ENCODE peak calls at places on chromosome 3, in six cellular contexts. One of them, this sample, is unnamed.
A peak's percentile ranks its signal among the peaks of the same experiment; 100 is the strongest.

GRCh38 chr3:33525232-33525631 is 85.0 kb upstream of the UBP1 start:
- DNase-seq in NCI-H510A treated with DMSO at 0.1 percent for 48 hours: no peak
- DNase-seq in T-helper 9 cell: no peak
- DNase-seq in activated T-helper 9 cell treated with anti-CD3 and anti-CD28 coated beads, Interleukin-2, amount 50 U/mL, for 16 hours: no peak
- DNase-seq in H54: no peak
- DNase-seq in NCI-H1930: no peak
- DNase-seq in this sample: no peak

GRCh38 chr3:160886421-160886820 is 130.4 kb downstream of the PPM1L start:
- DNase-seq in NCI-H510A treated with DMSO at 0.1 percent for 48 hours: no peak
- DNase-seq in T-helper 9 cell: no peak
- DNase-seq in activated T-helper 9 cell treated with anti-CD3 and anti-CD28 coated beads, Interleukin-2, amount 50 U/mL, for 16 hours: no peak
- DNase-seq in H54: no peak
- DNase-seq in NCI-H1930: no peak
- DNase-seq in this sample: no peak

GRCh38 chr3:64584193-64584592 is 103.6 kb downstream of the ADAMTS9 start:
- DNase-seq in NCI-H510A treated with DMSO at 0.1 percent for 48 hours: no peak
- DNase-seq in T-helper 9 cell: no peak
- DNase-seq in activated T-helper 9 cell treated with anti-CD3 and anti-CD28 coated beads, Interleukin-2, amount 50 U/mL, for 16 hours: no peak
- DNase-seq in H54: no peak
- DNase-seq in NCI-H1930: no peak
- DNase-seq in this sample: no peak

GRCh38 chr3:174376346-174376745 is 482.8 kb upstream of the NAALADL2 start:
- DNase-seq in NCI-H510A treated with DMSO at 0.1 percent for 48 hours: no peak
- DNase-seq in T-helper 9 cell: no peak
- DNase-seq in activated T-helper 9 cell treated with anti-CD3 and anti-CD28 coated beads, Interleukin-2, amount 50 U/mL, for 16 hours: no peak
- DNase-seq in H54: no peak
- DNase-seq in NCI-H1930: no peak
- DNase-seq in this sample: no peak

GRCh38 chr3:28287046-28287445 is 45.6 kb downstream of the CMC1 start:
- DNase-seq in NCI-H510A treated with DMSO at 0.1 percent for 48 hours: no peak
- DNase-seq in T-helper 9 cell: no peak
- DNase-seq in activated T-helper 9 cell treated with anti-CD3 and anti-CD28 coated beads, Interleukin-2, amount 50 U/mL, for 16 hours: no peak
- DNase-seq in H54: no peak
- DNase-seq in NCI-H1930: no peak
- DNase-seq in this sample: no peak

GRCh38 chr3:58651268-58651667 is 15.3 kb downstream of the FAM3D start:
- DNase-seq in NCI-H510A treated with DMSO at 0.1 percent for 48 hours: no peak
- DNase-seq in T-helper 9 cell: no peak
- DNase-seq in activated T-helper 9 cell treated with anti-CD3 and anti-CD28 coated beads, Interleukin-2, amount 50 U/mL, for 16 hours: no peak
- DNase-seq in H54: no peak
- DNase-seq in NCI-H1930: no peak
- DNase-seq in this sample: no peak

GRCh38 chr3:45940004-45940780 is 3.1 kb upstream of the CXCR6 start:
- DNase-seq in NCI-H510A treated with DMSO at 0.1 percent for 48 hours: peak; percentile 30
- DNase-seq in T-helper 9 cell: no peak
- DNase-seq in activated T-helper 9 cell treated with anti-CD3 and anti-CD28 coated beads, Interleukin-2, amount 50 U/mL, for 16 hours: no peak
- DNase-seq in H54: no peak
- DNase-seq in NCI-H1930: no peak
- DNase-seq in this sample: no peak

GRCh38 chr3:175410251-175410650 is 551.1 kb downstream of the NAALADL2 start:
- DNase-seq in NCI-H510A treated with DMSO at 0.1 percent for 48 hours: no peak
- DNase-seq in T-helper 9 cell: no peak
- DNase-seq in activated T-helper 9 cell treated with anti-CD3 and anti-CD28 coated beads, Interleukin-2, amount 50 U/mL, for 16 hours: no peak
- DNase-seq in H54: no peak
- DNase-seq in NCI-H1930: no peak
- DNase-seq in this sample: no peak

This sample was measured in effector memory CD8-positive, alpha-beta T cell.